ENCODE peak calls at places on chromosomes 3 and 15, in eight cellular contexts. U is upper lobe of right lung, M is heart right ventricle, H is MM.1S, C is H9, G is A549, L is body of pancreas, F is transverse colon. E is an unnamed sample. For H3K9me3, the result is how much of the 10 kb centered on the place peaks cover.

GRCh38 chr3:53708001-53708621 is 138.1 kb downstream of the CHDH start:
- DNase-seq in U (peak), H (no peak), C (peak), G (no peak), M (peak), F (no peak), L (no peak), E (no peak)

GRCh38 chr15:69410290-69410874 is 3.8 kb upstream of the KIF23 start:
- DNase-seq in C (peak), M (no peak), U (no peak), F (no peak), L (no peak), G (peak), H (no peak), E (peak)

GRCh38 chr3:11995061-11995460 is 9.1 kb upstream of the SYN2 start:
- DNase-seq in L (no peak), M (no peak), G (no peak), U (no peak), C (peak), H (peak), F (no peak), E (no peak)

GRCh38 chr3:181955566-181955965 is 243.8 kb downstream of the SOX2 start:
- DNase-seq in L (no peak), G (no peak), U (no peak), H (peak), F (peak), C (no peak), M (no peak), E (no peak)

GRCh38 chr3:128619146-128619890 is 31.3 kb downstream of the RPN1 start:
- DNase-seq in C (no peak), L (no peak), H (no peak), M (no peak), U (no peak), G (no peak), F (no peak), E (no peak)

GRCh38 chr15:47507221-47507985 is 209.9 kb upstream of the SEMA6D start:
- DNase-seq in F (no peak), H (no peak), U (no peak), G (no peak), L (no peak), M (no peak), C (no peak), E (no peak)

GRCh38 chr15:40006646-40007045 is 32.3 kb downstream of the SRP14 start:
- DNase-seq in C (no peak), G (no peak), U (no peak), F (no peak), H (no peak), M (no peak), L (no peak), E (no peak)

GRCh38 chr3:15064299-15064834 is 748 bp downstream of the MRPS25 start:
- DNase-seq in H (peak), C (no peak), G (no peak), M (no peak), U (no peak), L (no peak), F (peak), E (no peak)

GRCh38 chr3:99921377-99921695 is 103.7 kb downstream of the CMSS1 start:
- DNase-seq in L (no peak), U (no peak), C (no peak), F (no peak), G (no peak), M (no peak), H (no peak), E (no peak)

GRCh38 chr15:81239190-81239589 is 42.5 kb downstream of the IL16 start:
- DNase-seq in C (no peak), F (no peak), L (no peak), M (no peak), U (no peak), G (no peak), H (no peak), E (no peak)

DNA sequence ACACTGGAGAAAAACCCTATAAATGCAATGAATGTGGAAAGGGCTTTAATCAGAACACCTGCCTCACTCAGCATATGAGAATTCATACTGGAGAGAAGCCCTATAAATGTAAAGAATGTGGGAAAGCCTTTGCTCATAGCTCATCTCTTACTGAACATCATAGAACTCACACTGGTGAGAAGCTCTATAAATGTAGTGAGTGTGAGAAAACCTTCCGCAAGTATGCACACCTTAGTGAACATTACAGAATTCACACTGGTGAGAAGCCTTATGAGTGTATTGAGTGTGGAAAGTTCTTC is 7.4 kb upstream of the ZNF501 start:
- DNase-seq in G (no peak), M (no peak), C (no peak), U (no peak), H (no peak), L (no peak), F (no peak), E (no peak)
- H3K9me3 ChIP-seq in G (half or more), M (under half), C (half or more), U (half or more), H (under half), L (under half), F (half or more), E (under half)

GRCh38 chr15:25090073-25090733 is 135.4 kb downstream of the SNRPN start:
- DNase-seq in M (no peak), G (no peak), H (no peak), C (peak), F (no peak), L (no peak), U (no peak), E (no peak)
- H3K9me3 ChIP-seq in M (under half), G (under half), H (under half), C (half or more), F (half or more), L (under half), U (half or more), E (under half)

GRCh38 chr15:19987389-19988048 is 554.1 kb downstream of the GOLGA6L6 start:
- DNase-seq in L (no peak), M (no peak), U (no peak), F (no peak), C (peak), G (no peak), H (no peak), E (peak)
- H3K9me3 ChIP-seq in L (under half), M (under half), U (under half), F (under half), C (half or more), G (under half), H (under half), E (under half)

DNA sequence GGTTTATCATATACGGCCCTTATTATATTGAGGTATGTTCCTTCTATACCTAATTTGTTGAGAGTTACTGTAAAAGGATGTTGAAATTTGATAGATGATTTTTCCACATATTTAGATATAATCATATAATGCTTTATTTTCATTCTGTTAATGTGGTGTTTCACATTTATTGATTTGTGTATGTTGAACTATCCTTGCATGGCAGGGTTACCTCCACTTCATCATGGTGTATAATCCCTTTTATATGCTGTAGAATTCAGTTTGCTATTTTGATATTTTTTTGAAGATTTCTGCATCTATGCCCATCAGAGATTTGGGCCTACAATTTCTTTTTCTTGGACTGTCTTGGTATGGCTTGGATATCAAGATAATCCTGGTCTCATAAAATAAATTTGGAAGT is 355.5 kb downstream of the EDEM1 start:
- DNase-seq in G (no peak), C (no peak), M (no peak), L (no peak), U (no peak), F (no peak), H (no peak), E (no peak)
- H3K9me3 ChIP-seq in G (under half), C (under half), M (under half), L (under half), U (under half), F (under half), H (under half), E (under half)

E was measured in Caco-2.